ENCODE peak calls at places on chromosome 5, in four cellular contexts. P is Panc1, H is progenitor cell of endocrine pancreas, O is amniotic stem cell. G is an unnamed sample.

GRCh38 chr5:149921597-149921996 is 23.0 kb downstream of the PDE6A start:
- DNase-seq in P (no peak), H (no peak), O (no peak), G (no peak)

GRCh38 chr5:11334404-11334803 is 569.8 kb downstream of the CTNND2 start:
- DNase-seq in P (no peak), H (no peak), O (no peak), G (no peak)

GRCh38 chr5:960551-960950 is 48.1 kb upstream of the NKD2 start:
- DNase-seq in P (no peak), H (peak), O (no peak), G (peak)

GRCh38 chr5:10077721-10078551 is 171.8 kb downstream of the ATPSCKMT start:
- DNase-seq in P (no peak), H (no peak), O (peak), G (no peak)

GRCh38 chr5:92435781-92436180 is 1052.7 kb upstream of the ARRDC3 start:
- DNase-seq in P (no peak), H (no peak), O (no peak), G (no peak)

GRCh38 chr5:148912146-148912545 is 85.7 kb downstream of the ADRB2 start:
- DNase-seq in P (no peak), H (no peak), O (no peak), G (no peak)

GRCh38 chr5:157926953-157927352 is 68.0 kb upstream of the CLINT1 start:
- DNase-seq in P (no peak), H (no peak), O (no peak), G (no peak)

GRCh38 chr5:81854915-81855314 is 104.0 kb upstream of the SSBP2 start:
- DNase-seq in P (no peak), H (no peak), O (no peak), G (no peak)

GRCh38 chr5:54719384-54720306 is 202.1 kb downstream of the SNX18 start:
- DNase-seq in P (no peak), H (no peak), O (peak), G (no peak)

GRCh38 chr5:75648712-75649111 is 37.5 kb downstream of the ANKDD1B start:
- DNase-seq in P (no peak), H (no peak), O (no peak), G (no peak)

GRCh38 chr5:176675676-176676360 is 28.5 kb downstream of the TSPAN17 start:
- DNase-seq in P (no peak), H (no peak), O (no peak), G (peak)

GRCh38 chr5:166823360-166823759 is 1468.1 kb upstream of the WWC1 start:
- DNase-seq in P (no peak), H (no peak), O (no peak), G (no peak)

GRCh38 chr5:68928617-68929302 is 165.1 kb upstream of the SLC30A5 start:
- DNase-seq in P (no peak), H (no peak), O (no peak), G (no peak)

GRCh38 chr5:150945501-150945900 is 40.7 kb upstream of the ZNF300 start:
- DNase-seq in P (no peak), H (no peak), O (no peak), G (no peak)

GRCh38 chr5:1430121-1430795 is 15.0 kb downstream of the SLC6A3 start:
- DNase-seq in P (no peak), H (no peak), O (no peak), G (no peak)

GRCh38 chr5:134975078-134975715 is 7.5 kb downstream of the CATSPER3 start:
- DNase-seq in P (peak), H (no peak), O (no peak), G (no peak)

GRCh38 chr5:174903333-174903732 is 179.0 kb downstream of the MSX2 start:
- DNase-seq in P (no peak), H (no peak), O (no peak), G (no peak)

GRCh38 chr5:136769093-136769492 is 403.7 kb upstream of the TRPC7 start:
- DNase-seq in P (no peak), H (no peak), O (no peak), G (no peak)

GRCh38 chr5:36528588-36528987 is 77.8 kb upstream of the SLC1A3 start:
- DNase-seq in P (no peak), H (no peak), O (no peak), G (no peak)

GRCh38 chr5:75028090-75028489 is 24.3 kb downstream of the GCNT4 start:
- DNase-seq in P (no peak), H (no peak), O (no peak), G (no peak)

GRCh38 chr5:139638736-139639618 is 9.2 kb upstream of the CXXC5 start:
- DNase-seq in P (no peak), H (no peak), O (no peak), G (no peak)

GRCh38 chr5:73694089-73694488 is 68.1 kb downstream of the ARHGEF28 start:
- DNase-seq in P (no peak), H (no peak), O (no peak), G (no peak)

GRCh38 chr5:91136271-91136670 is 246.8 kb downstream of the ARRDC3 start:
- DNase-seq in P (peak), H (no peak), O (no peak), G (no peak)

GRCh38 chr5:79242242-79243039 is 6.5 kb downstream of the JMY start:
- DNase-seq in P (no peak), H (no peak), O (no peak), G (no peak)

GRCh38 chr5:111235635-111236034 is 11.5 kb downstream of the CAMK4 start:
- DNase-seq in P (no peak), H (no peak), O (no peak), G (no peak)

GRCh38 chr5:146878471-146879172 is at the start of gene PPP2R2B:
- DNase-seq in P (no peak), H (peak), O (no peak), G (peak)

G was measured in mesothelial cell of epicardium.